ENCODE peak calls at places on chromosomes 11 and 22, in five cellular contexts. One of them, this sample, is unnamed.

GRCh38 chr11:13761250-13761649 is 92.8 kb downstream of the FAR1 start:
- DNase-seq in HT1080: peak; percentile 17
- DNase-seq in stimulated activated CD8-positive, alpha-beta memory T cell treated with anti-CD3 and anti-CD28 coated beads, Interleukin-15, amount 100 ng/mL, for 4 hours: no peak
- DNase-seq in head of caudate nucleus: no peak
- DNase-seq in HTR-8/SVneo: no peak
- DNase-seq in this sample: peak; percentile 35

GRCh38 chr11:91100432-91100831 is 877.6 kb upstream of the CHORDC1 start:
- DNase-seq in stimulated activated CD8-positive, alpha-beta memory T cell treated with anti-CD3 and anti-CD28 coated beads, Interleukin-15, amount 100 ng/mL, for 4 hours: no peak
- DNase-seq in HT1080: no peak
- DNase-seq in head of caudate nucleus: no peak
- DNase-seq in HTR-8/SVneo: no peak
- DNase-seq in this sample: peak; percentile 33

GRCh38 chr11:16225623-16226022 is 130.7 kb downstream of the SOX6 start:
- DNase-seq in stimulated activated CD8-positive, alpha-beta memory T cell treated with anti-CD3 and anti-CD28 coated beads, Interleukin-15, amount 100 ng/mL, for 4 hours: no peak
- DNase-seq in HTR-8/SVneo: no peak
- DNase-seq in HT1080: no peak
- DNase-seq in head of caudate nucleus: no peak
- DNase-seq in this sample: no peak

GRCh38 chr11:45856044-45856468 is 8.8 kb downstream of the CRY2 start:
- DNase-seq in HTR-8/SVneo: no peak
- DNase-seq in stimulated activated CD8-positive, alpha-beta memory T cell treated with anti-CD3 and anti-CD28 coated beads, Interleukin-15, amount 100 ng/mL, for 4 hours: no peak
- DNase-seq in HT1080: no peak
- DNase-seq in head of caudate nucleus: no peak
- DNase-seq in this sample: peak; percentile 85

GRCh38 chr11:48005878-48006277 is 25.5 kb downstream of the PTPRJ start:
- DNase-seq in HTR-8/SVneo: no peak
- DNase-seq in head of caudate nucleus: no peak
- DNase-seq in HT1080: peak; percentile 13
- DNase-seq in stimulated activated CD8-positive, alpha-beta memory T cell treated with anti-CD3 and anti-CD28 coated beads, Interleukin-15, amount 100 ng/mL, for 4 hours: no peak
- DNase-seq in this sample: no peak

GRCh38 chr22:24801906-24802504 is 4.0 kb upstream of the SGSM1 start:
- DNase-seq in HT1080: no peak
- DNase-seq in HTR-8/SVneo: no peak
- DNase-seq in head of caudate nucleus: no peak
- DNase-seq in stimulated activated CD8-positive, alpha-beta memory T cell treated with anti-CD3 and anti-CD28 coated beads, Interleukin-15, amount 100 ng/mL, for 4 hours: no peak
- DNase-seq in this sample: no peak

GRCh38 chr11:65710424-65710823 is 1.6 kb upstream of the KAT5 start:
- DNase-seq in HT1080: peak; percentile 51
- DNase-seq in stimulated activated CD8-positive, alpha-beta memory T cell treated with anti-CD3 and anti-CD28 coated beads, Interleukin-15, amount 100 ng/mL, for 4 hours: no peak
- DNase-seq in HTR-8/SVneo: no peak
- DNase-seq in head of caudate nucleus: no peak
- DNase-seq in this sample: peak; percentile 25

GRCh38 chr11:68810164-68810563 is 31.6 kb downstream of the CPT1A start:
- DNase-seq in HTR-8/SVneo: no peak
- DNase-seq in head of caudate nucleus: peak; percentile 42
- DNase-seq in HT1080: no peak
- DNase-seq in stimulated activated CD8-positive, alpha-beta memory T cell treated with anti-CD3 and anti-CD28 coated beads, Interleukin-15, amount 100 ng/mL, for 4 hours: no peak
- DNase-seq in this sample: peak; percentile 30

GRCh38 chr22:44162960-44163359 is 17.8 kb upstream of the PARVG start:
- DNase-seq in stimulated activated CD8-positive, alpha-beta memory T cell treated with anti-CD3 and anti-CD28 coated beads, Interleukin-15, amount 100 ng/mL, for 4 hours: no peak
- DNase-seq in HTR-8/SVneo: no peak
- DNase-seq in head of caudate nucleus: no peak
- DNase-seq in HT1080: no peak
- DNase-seq in this sample: no peak

This sample was measured in EH.